ENCODE peak calls at places on chromosomes 7 and 10, in seven cellular contexts. J, I, W, P, Y, H and S are unnamed samples.

GRCh38 chr10:5620223-5620721 is 46.1 kb downstream of the ASB13 start:
- DNase-seq in P (no peak), I (no peak), Y (no peak), W (no peak), J (no peak), H (peak; percentile 43), S (no peak)

GRCh38 chr7:94177441-94177840 is 173.3 kb upstream of the BET1 start:
- DNase-seq in W (no peak), H (no peak), Y (no peak), P (no peak), J (no peak), I (no peak), S (no peak)

GRCh38 chr7:23347682-23348180 is 48.6 kb downstream of the MALSU1 start:
- DNase-seq in H (no peak), P (no peak), I (peak; percentile 81), W (peak; percentile 60), Y (peak; percentile 89), J (no peak), S (peak; percentile 77)

GRCh38 chr7:92641921-92642511 is 51.8 kb upstream of the FAM133B start:
- DNase-seq in P (no peak), H (no peak), Y (peak; percentile 48), J (no peak), I (no peak), W (peak; percentile 69), S (no peak)

GRCh38 chr7:69782917-69783684 is 184.8 kb downstream of the AUTS2 start:
- DNase-seq in W (peak; percentile 93), H (peak; percentile 64), I (no peak), J (peak; percentile 60), P (no peak), Y (peak; percentile 70), S (no peak)

GRCh38 chr10:86335831-86336230 is 30.8 kb downstream of the GRID1 start:
- DNase-seq in J (no peak), W (no peak), P (no peak), Y (no peak), H (no peak), I (no peak), S (no peak)

GRCh38 chr7:142796501-142797341 is 26.0 kb downstream of the PRSS2 start:
- DNase-seq in J (no peak), W (no peak), Y (no peak), I (no peak), P (peak; percentile 53), H (no peak), S (no peak)

GRCh38 chr10:71812913-71813590 is 38.0 kb downstream of the PSAP start:
- DNase-seq in Y (no peak), W (no peak), P (no peak), H (no peak), I (no peak), J (no peak), S (no peak)

GRCh38 chr7:141752634-141753033 is 11.3 kb upstream of the TAS2R3 start:
- DNase-seq in J (no peak), Y (peak; percentile 3), W (no peak), P (no peak), I (no peak), H (no peak), S (no peak)

GRCh38 chr7:149832332-149833041 is 5.7 kb upstream of the ZNF862 start:
- DNase-seq in J (no peak), W (no peak), P (no peak), H (no peak), I (no peak), Y (no peak), S (no peak)

GRCh38 chr10:91613411-91614253 is 19.2 kb downstream of the PPP1R3C start:
- DNase-seq in W (peak; percentile 77), P (no peak), Y (peak; percentile 96), H (no peak), I (peak; percentile 98), J (peak; percentile 83), S (peak; percentile 78)

GRCh38 chr10:73096041-73096451 is 620 bp downstream of the P4HA1 start:
- DNase-seq in W (no peak), P (peak; percentile 67), J (peak; percentile 58), H (peak; percentile 64), Y (peak; percentile 67), I (no peak), S (no peak)

GRCh38 chr10:86654411-86655172 is at the start of gene OPN4:
- DNase-seq in H (no peak), W (no peak), I (no peak), P (no peak), J (no peak), Y (no peak), S (no peak)

GRCh38 chr10:60549686-60550085 is 160.0 kb upstream of the ANK3 start:
- DNase-seq in J (no peak), H (no peak), Y (peak; percentile 27), I (no peak), P (no peak), W (peak; percentile 5), S (no peak)

GRCh38 chr7:159039716-159040115 is 105.0 kb downstream of the VIPR2 start:
- DNase-seq in J (no peak), I (no peak), W (no peak), H (no peak), P (no peak), Y (no peak), S (no peak)

GRCh38 chr7:89761173-89761572 is 393.1 kb upstream of the STEAP1 start:
- DNase-seq in H (no peak), Y (no peak), P (no peak), I (no peak), J (no peak), W (no peak), S (no peak)

GRCh38 chr10:100763043-100763747 is 17.8 kb downstream of the PAX2 start:
- DNase-seq in W (no peak), J (no peak), Y (no peak), H (no peak), P (no peak), I (no peak), S (no peak)

GRCh38 chr10:90930070-90930837 is 9.4 kb upstream of the ANKRD1 start:
- DNase-seq in I (peak; percentile 61), P (peak; percentile 41), H (no peak), Y (peak; percentile 81), J (peak; percentile 74), W (peak; percentile 88), S (peak; percentile 95)

GRCh38 chr7:29480456-29480855 is 83.2 kb upstream of the PRR15 start:
- DNase-seq in P (no peak), Y (no peak), I (no peak), H (peak; percentile 52), W (no peak), J (no peak), S (no peak)

GRCh38 chr10:99775850-99776249 is 6.6 kb upstream of the ABCC2 start:
- DNase-seq in I (no peak), H (no peak), J (no peak), Y (peak; percentile 90), W (peak; percentile 51), P (no peak), S (peak; percentile 63)

GRCh38 chr7:118590107-118590506 is 365.6 kb downstream of the ANKRD7 start:
- DNase-seq in H (no peak), W (no peak), P (peak; percentile 7), J (no peak), I (no peak), Y (no peak), S (no peak)

GRCh38 chr7:63071396-63071795 is 927.3 kb upstream of the ZNF722 start:
- DNase-seq in H (no peak), I (no peak), Y (no peak), P (no peak), J (no peak), W (no peak), S (no peak)

GRCh38 chr10:27742195-27742925 is 3.3 kb downstream of the MKX start:
- DNase-seq in W (peak; percentile 63), Y (peak; percentile 93), H (peak; percentile 87), P (peak; percentile 85), J (peak; percentile 52), I (no peak), S (no peak)

GRCh38 chr10:72846225-72846624 is 47.3 kb upstream of the OIT3 start:
- DNase-seq in H (no peak), W (peak; percentile 53), Y (peak; percentile 47), I (peak; percentile 42), P (no peak), J (no peak), S (peak; percentile 18)

GRCh38 chr10:60441515-60441914 is 51.8 kb upstream of the ANK3 start:
- DNase-seq in I (no peak), W (no peak), Y (peak; percentile 60), J (no peak), H (no peak), P (no peak), S (no peak)

GRCh38 chr7:95056107-95056689 is 148.8 kb downstream of the PPP1R9A start:
- DNase-seq in Y (no peak), W (no peak), H (no peak), J (no peak), P (no peak), I (no peak), S (no peak)

GRCh38 chr10:69685426-69685801 is 55.4 kb downstream of the FAM241B start:
- DNase-seq in H (no peak), J (no peak), W (no peak), Y (no peak), P (no peak), I (no peak), S (no peak)

GRCh38 chr10:84534168-84534567 is 205.8 kb downstream of the CCSER2 start:
- DNase-seq in J (no peak), H (no peak), I (no peak), Y (no peak), W (no peak), P (no peak), S (no peak)
- TF ChIP-seq CTCF in J (no peak), H (no peak), I (no peak), Y (peak; percentile 21), W (no peak), P (no peak), S (peak; percentile 41)

DNA sequence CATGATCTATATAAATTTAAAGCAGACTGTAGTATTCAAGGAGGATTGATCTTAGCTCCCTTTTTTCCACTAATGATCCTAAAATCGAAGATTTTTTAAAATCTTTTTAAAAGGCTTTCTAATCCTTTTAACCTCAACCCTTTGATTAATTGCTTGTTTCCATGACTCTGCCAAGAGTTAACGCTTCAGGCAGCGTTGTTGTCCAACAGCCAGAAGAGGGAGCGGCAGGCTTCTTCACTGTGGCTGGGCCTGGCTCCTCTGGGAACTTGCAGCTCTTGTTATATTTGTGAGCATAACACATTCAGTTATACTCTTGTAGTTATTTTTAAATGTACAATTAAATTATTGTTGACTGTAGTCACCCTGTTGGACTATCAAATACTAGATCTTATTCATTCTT is 26.3 kb downstream of the CRCP start:
- DNase-seq in I (no peak), J (peak; percentile 32), P (peak; percentile 32), Y (peak; percentile 92), H (peak; percentile 77), W (peak; percentile 75), S (peak; percentile 21)
- TF ChIP-seq CTCF in I (peak; percentile 62), J (peak; percentile 51), P (peak; percentile 47), Y (peak; percentile 85), H (peak; percentile 71), W (peak; percentile 83), S (peak; percentile 78)

DNA sequence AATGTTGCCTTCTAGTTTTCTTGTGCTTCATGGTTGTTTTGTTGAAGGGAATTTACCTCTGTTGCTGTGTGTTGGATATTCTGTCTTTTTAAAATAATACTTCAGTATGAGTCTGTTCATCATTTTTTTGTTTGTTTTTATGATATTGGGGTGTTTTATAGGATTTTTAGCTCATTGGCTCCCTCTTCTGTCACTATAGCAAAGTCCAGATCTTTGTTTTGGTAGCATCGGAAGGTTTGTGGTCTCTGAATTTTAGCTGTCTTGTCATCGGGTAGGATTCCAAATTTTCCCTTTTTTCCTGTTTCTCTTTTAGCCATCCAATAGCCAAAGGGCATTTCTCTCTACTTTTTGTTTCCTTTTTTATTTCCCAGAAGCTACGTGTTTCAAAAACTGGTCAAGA is 91.4 kb downstream of the EXOC4 start:
- DNase-seq in Y (peak; percentile 43), W (peak; percentile 19), H (no peak), J (no peak), I (no peak), P (no peak), S (no peak)
- TF ChIP-seq CTCF in Y (peak; percentile 57), W (peak; percentile 59), H (no peak), J (peak; percentile 9), I (peak; percentile 50), P (peak; percentile 24), S (peak; percentile 55)

GRCh38 chr7:24715661-24716479 is 41.4 kb downstream of the GSDME start:
- DNase-seq in W (no peak), P (peak; percentile 17), Y (peak; percentile 54), J (no peak), I (peak; percentile 12), H (no peak), S (no peak)
- TF ChIP-seq CTCF in W (peak; percentile 55), P (no peak), Y (peak; percentile 56), J (peak; percentile 25), I (peak; percentile 53), H (no peak), S (peak; percentile 60)